ENCODE peak calls at places on chromosome 14, in six cellular contexts. Q is activated T-helper 9 cell treated with anti-CD3 and anti-CD28 coated beads, Interleukin-2, amount 50 U/mL, for 16 hours; P is myocyte; E is T1000; X is fibroblast of mammary gland; C is activated T-cell treated with anti-CD3 and anti-CD28 coated beads for 48 hours. K is an unnamed sample.

GRCh38 chr14:88824314-88825077 is at the start of gene TTC8:
- DNase-seq in Q (peak), P (peak), E (peak), X (peak), C (peak), K (peak)

GRCh38 chr14:24277606-24278321 is 6.4 kb upstream of the RABGGTA start:
- DNase-seq in Q (no peak), P (no peak), E (no peak), X (no peak), C (no peak), K (no peak)

GRCh38 chr14:29553427-29553826 is 374.2 kb downstream of the PRKD1 start:
- DNase-seq in Q (no peak), P (no peak), E (no peak), X (no peak), C (no peak), K (no peak)

GRCh38 chr14:54241517-54241916 is 155.3 kb upstream of the CDKN3 start:
- DNase-seq in Q (no peak), P (no peak), E (no peak), X (no peak), C (no peak), K (no peak)

GRCh38 chr14:100443643-100444042 is 120.5 kb downstream of the SLC25A47 start:
- DNase-seq in Q (no peak), P (no peak), E (no peak), X (peak), C (no peak), K (no peak)

GRCh38 chr14:72451081-72451972 is 442.6 kb downstream of the DPF3 start:
- DNase-seq in Q (no peak), P (peak), E (no peak), X (no peak), C (no peak), K (peak)

GRCh38 chr14:45120109-45120508 is 14.2 kb downstream of the FKBP3 start:
- DNase-seq in Q (no peak), P (no peak), E (no peak), X (no peak), C (no peak), K (no peak)

GRCh38 chr14:23129759-23130316 is 10.8 kb upstream of the CEBPE start:
- DNase-seq in Q (no peak), P (no peak), E (no peak), X (no peak), C (no peak), K (no peak)

GRCh38 chr14:94115068-94115591 is 4.6 kb downstream of the IFI27 start:
- DNase-seq in Q (no peak), P (peak), E (no peak), X (no peak), C (no peak), K (no peak)

GRCh38 chr14:61355892-61356325 is 34.5 kb downstream of the PRKCH start:
- DNase-seq in Q (peak), P (peak), E (peak), X (peak), C (no peak), K (no peak)

GRCh38 chr14:90554341-90554740 is 157.5 kb downstream of the CALM1 start:
- DNase-seq in Q (no peak), P (no peak), E (no peak), X (no peak), C (no peak), K (no peak)

GRCh38 chr14:76901171-76902055 is 75.2 kb downstream of the LRRC74A start:
- DNase-seq in Q (no peak), P (peak), E (no peak), X (no peak), C (no peak), K (no peak)

K was measured in DND-41.